ENCODE peak calls at places on chromosomes 5 and 9, in six cellular contexts. N is K562, M is A549, V is GM12878, Z is HepG2, Q is upper lobe of left lung. J is an unnamed sample.

GRCh38 chr5:63928451-63928850 is 33.8 kb downstream of the HTR1A start:
- ATAC-seq in N (no peak), M (no peak), V (no peak), Z (no peak), Q (no peak), J (no peak)

GRCh38 chr9:127931092-127931881 is 710 bp upstream of the PIP5KL1 start:
- ATAC-seq in N (peak), M (peak), V (peak), Z (peak), Q (peak), J (no peak)

GRCh38 chr9:135456436-135457104 is 23.0 kb upstream of the PPP1R26 start:
- ATAC-seq in N (peak), M (no peak), V (no peak), Z (no peak), Q (no peak), J (no peak)

GRCh38 chr5:170552486-170553122 is 48.8 kb downstream of the KCNIP1 start:
- ATAC-seq in N (peak), M (peak), V (no peak), Z (no peak), Q (peak), J (peak)

GRCh38 chr5:107743357-107744000 is 72.7 kb upstream of the EFNA5 start:
- ATAC-seq in N (no peak), M (peak), V (no peak), Z (no peak), Q (no peak), J (no peak)

GRCh38 chr5:51974834-51975233 is 591.6 kb downstream of the ISL1 start:
- ATAC-seq in N (no peak), M (no peak), V (no peak), Z (no peak), Q (no peak), J (no peak)

GRCh38 chr9:94861589-94862241 is 135.2 kb downstream of the AOPEP start:
- ATAC-seq in N (no peak), M (peak), V (no peak), Z (no peak), Q (peak), J (peak)

GRCh38 chr9:108056083-108056804 is 566.7 kb upstream of the KLF4 start:
- ATAC-seq in N (no peak), M (no peak), V (no peak), Z (no peak), Q (no peak), J (no peak)

GRCh38 chr9:132978451-132979087 is at the start of gene GFI1B:
- ATAC-seq in N (peak), M (no peak), V (no peak), Z (peak), Q (peak), J (no peak)

GRCh38 chr9:137825324-137825991 is 52.1 kb upstream of the CACNA1B start:
- ATAC-seq in N (no peak), M (no peak), V (peak), Z (no peak), Q (no peak), J (no peak)

GRCh38 chr9:124632077-124632621 is 125.0 kb upstream of the NR5A1 start:
- ATAC-seq in N (no peak), M (no peak), V (no peak), Z (no peak), Q (no peak), J (no peak)

GRCh38 chr9:135951889-135952663 is 9.1 kb downstream of the UBAC1 start:
- ATAC-seq in N (peak), M (no peak), V (no peak), Z (peak), Q (no peak), J (no peak)

GRCh38 chr9:136474021-136474640 is 8.7 kb downstream of the SEC16A start:
- ATAC-seq in N (no peak), M (no peak), V (no peak), Z (no peak), Q (no peak), J (no peak)

GRCh38 chr5:145965804-145966203 is 29.4 kb downstream of the SH3RF2 start:
- ATAC-seq in N (peak), M (no peak), V (no peak), Z (no peak), Q (no peak), J (no peak)

GRCh38 chr9:108603141-108603540 is 252.6 kb downstream of the ACTL7B start:
- ATAC-seq in N (no peak), M (no peak), V (no peak), Z (no peak), Q (no peak), J (no peak)

GRCh38 chr9:14258840-14259239 is 55.1 kb downstream of the NFIB start:
- ATAC-seq in N (no peak), M (no peak), V (no peak), Z (no peak), Q (no peak), J (no peak)

GRCh38 chr5:72925336-72926010 is 30.4 kb upstream of the FCHO2 start:
- ATAC-seq in N (no peak), M (no peak), V (no peak), Z (peak), Q (peak), J (no peak)

GRCh38 chr5:39009981-39010380 is 64.2 kb downstream of the RICTOR start:
- ATAC-seq in N (no peak), M (no peak), V (no peak), Z (no peak), Q (no peak), J (no peak)

GRCh38 chr5:89313044-89313443 is 430.1 kb upstream of the MEF2C start:
- ATAC-seq in N (no peak), M (no peak), V (peak), Z (no peak), Q (no peak), J (no peak)

GRCh38 chr5:157252741-157253465 is 13.0 kb upstream of the CYFIP2 start:
- ATAC-seq in N (peak), M (peak), V (peak), Z (peak), Q (peak), J (peak)

GRCh38 chr5:122761115-122761514 is 13.8 kb upstream of the SNX2 start:
- ATAC-seq in N (no peak), M (no peak), V (peak), Z (no peak), Q (no peak), J (no peak)

GRCh38 chr5:67621040-67621397 is 424.4 kb upstream of the CD180 start:
- ATAC-seq in N (no peak), M (no peak), V (peak), Z (no peak), Q (no peak), J (no peak)

GRCh38 chr9:21589344-21590056 is 107.4 kb upstream of the IFNE start:
- ATAC-seq in N (no peak), M (peak), V (no peak), Z (no peak), Q (no peak), J (no peak)

GRCh38 chr9:27413507-27414214 is 110.4 kb upstream of the IFNK start:
- ATAC-seq in N (no peak), M (no peak), V (no peak), Z (no peak), Q (no peak), J (peak)

GRCh38 chr9:21730899-21731298 is 71.5 kb upstream of the MTAP start:
- ATAC-seq in N (no peak), M (no peak), V (no peak), Z (no peak), Q (no peak), J (no peak)

GRCh38 chr5:96775050-96775449 is 32.7 kb downstream of the ERAP1 start:
- ATAC-seq in N (no peak), M (no peak), V (no peak), Z (no peak), Q (no peak), J (no peak)

GRCh38 chr9:81822263-81822865 is 105.9 kb upstream of the SPATA31D4 start:
- ATAC-seq in N (no peak), M (no peak), V (no peak), Z (no peak), Q (no peak), J (no peak)

GRCh38 chr5:62289813-62290212 is 16.2 kb upstream of the KIF2A start:
- ATAC-seq in N (no peak), M (no peak), V (peak), Z (no peak), Q (no peak), J (no peak)

GRCh38 chr9:744046-744712 is 97.3 kb upstream of the DMRT1 start:
- ATAC-seq in N (no peak), M (no peak), V (no peak), Z (no peak), Q (no peak), J (no peak)

GRCh38 chr9:746661-747434 is 94.6 kb upstream of the DMRT1 start:
- ATAC-seq in N (no peak), M (no peak), V (no peak), Z (no peak), Q (no peak), J (no peak)

GRCh38 chr9:744790-745456 is 96.6 kb upstream of the DMRT1 start:
- ATAC-seq in N (no peak), M (no peak), V (no peak), Z (peak), Q (peak), J (peak)

GRCh38 chr9:747567-747966 is 93.9 kb upstream of the DMRT1 start:
- ATAC-seq in N (no peak), M (no peak), V (no peak), Z (no peak), Q (no peak), J (no peak)

DNA sequence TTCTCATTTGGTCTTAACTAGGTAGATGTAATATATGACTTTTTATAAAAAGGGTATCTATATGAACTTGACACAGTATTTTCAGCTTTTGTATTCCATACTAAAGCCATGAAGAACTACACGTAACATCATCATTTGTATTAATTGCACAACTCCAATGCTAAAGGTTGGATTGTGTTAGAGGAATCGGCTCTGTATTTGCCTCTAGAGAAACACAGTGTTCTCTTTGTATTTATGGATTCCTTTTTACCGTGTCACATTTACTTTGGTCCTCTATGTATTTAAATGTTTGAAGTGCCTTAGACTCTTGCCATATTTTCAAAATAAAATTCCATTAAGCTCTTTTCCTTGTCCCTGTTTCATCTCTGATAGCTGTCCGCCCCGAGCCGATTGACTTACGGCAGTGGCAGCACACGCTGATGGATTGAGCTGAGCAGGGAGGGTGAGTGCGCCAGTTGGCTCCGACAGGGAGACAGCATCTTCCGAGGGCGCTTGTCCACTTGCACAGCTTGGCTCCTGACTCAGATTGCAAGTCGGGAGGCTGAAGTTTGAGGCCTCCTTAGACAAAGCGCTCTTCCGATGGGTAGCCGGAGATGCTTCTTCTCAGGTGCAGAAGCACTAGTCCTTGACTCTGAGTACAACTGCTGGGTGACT is 95.6 kb upstream of the DMRT1 start:
- ATAC-seq in N (no peak), M (no peak), V (no peak), Z (no peak), Q (no peak), J (peak)
- TF ChIP-seq EP300 in N (no peak), M (no peak), V (no peak), Z (no peak), Q (no peak), J (peak)

GRCh38 chr9:69229367-69229766 is 55.3 kb downstream of the TJP2 start:
- ATAC-seq in N (no peak), M (no peak), V (no peak), Z (no peak), Q (no peak), J (no peak)

GRCh38 chr9:69222953-69223352 is 48.9 kb downstream of the TJP2 start:
- ATAC-seq in N (peak), M (no peak), V (no peak), Z (peak), Q (no peak), J (no peak)

GRCh38 chr9:69221036-69221435 is 47.0 kb downstream of the TJP2 start:
- ATAC-seq in N (no peak), M (no peak), V (no peak), Z (peak), Q (peak), J (no peak)

GRCh38 chr9:69218166-69218565 is 44.1 kb downstream of the TJP2 start:
- ATAC-seq in N (no peak), M (no peak), V (no peak), Z (no peak), Q (no peak), J (no peak)

GRCh38 chr9:69223605-69224004 is 49.5 kb downstream of the TJP2 start:
- ATAC-seq in N (peak), M (peak), V (peak), Z (peak), Q (peak), J (no peak)
- TF ChIP-seq CTCF in N (peak), M (peak), V (peak), Z (peak), Q (peak), J (peak)

GRCh38 chr9:70601000-70601929 is 186.8 kb upstream of the KLF9 start:
- ATAC-seq in N (peak), M (no peak), V (no peak), Z (peak), Q (peak), J (peak)
- TF ChIP-seq EP300 in N (no peak), M (no peak), V (no peak), Z (no peak), Q (peak), J (peak)

DNA sequence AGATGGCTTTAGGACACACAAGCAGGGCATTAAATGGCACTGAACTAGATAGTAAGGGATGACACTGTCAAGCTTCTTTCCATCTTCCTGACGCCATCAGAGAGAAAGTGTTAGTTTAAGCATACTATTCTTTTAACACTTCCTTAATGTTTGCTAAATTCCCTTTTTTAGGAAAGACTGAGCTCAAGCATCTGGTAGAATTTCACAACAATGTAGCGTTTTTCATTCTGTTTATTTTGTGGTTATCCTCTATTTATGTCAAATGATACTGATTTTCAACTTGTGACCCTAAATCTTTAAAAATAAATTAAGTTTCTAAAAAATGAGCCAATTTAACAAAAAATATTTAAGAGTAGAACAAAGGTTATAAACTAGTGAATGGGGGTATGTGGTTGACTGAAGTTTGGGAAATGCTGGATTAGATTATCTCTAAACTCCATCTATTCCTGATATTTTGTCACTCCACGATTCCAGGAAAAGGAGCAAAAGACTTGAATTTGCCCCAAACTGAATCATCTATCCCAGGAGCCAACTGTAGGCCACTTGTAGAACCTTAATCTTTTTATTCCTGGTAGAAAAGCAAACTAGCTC is 147.4 kb upstream of the KLF9 start:
- ATAC-seq in N (no peak), M (no peak), V (no peak), Z (no peak), Q (no peak), J (peak)
- TF ChIP-seq CTCF in N (no peak), M (no peak), V (no peak), Z (no peak), Q (no peak), J (no peak)

DNA sequence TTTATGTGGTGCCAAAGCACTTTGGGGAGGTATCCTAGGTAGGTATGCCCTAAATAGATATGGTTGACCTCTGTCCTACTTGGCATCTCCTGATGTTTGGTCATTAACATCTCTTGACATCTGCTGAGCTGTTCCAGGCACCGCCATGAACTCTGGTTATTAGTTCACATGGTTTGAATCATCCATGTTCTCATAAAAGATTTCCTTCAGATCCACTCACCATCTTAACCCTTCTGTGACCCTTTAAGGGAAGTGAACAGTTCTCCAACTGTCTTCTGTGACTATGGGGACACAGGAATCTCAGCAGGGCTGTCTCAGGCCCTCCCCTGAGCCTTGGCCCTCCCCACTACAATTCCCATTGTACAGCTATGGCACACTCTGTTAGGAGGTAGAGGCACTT is 167.7 kb downstream of the CDH6 start:
- ATAC-seq in N (no peak), M (no peak), V (no peak), Z (no peak), Q (no peak), J (no peak)
- TF ChIP-seq EP300 in N (no peak), M (no peak), V (no peak), Z (no peak), Q (no peak), J (no peak)

GRCh38 chr5:56814963-56815656 is at the start of gene MAP3K1:
- ATAC-seq in N (peak), M (peak), V (peak), Z (peak), Q (peak), J (peak)
- TF ChIP-seq CTCF in N (no peak), M (no peak), V (no peak), Z (peak), Q (no peak), J (no peak)

DNA sequence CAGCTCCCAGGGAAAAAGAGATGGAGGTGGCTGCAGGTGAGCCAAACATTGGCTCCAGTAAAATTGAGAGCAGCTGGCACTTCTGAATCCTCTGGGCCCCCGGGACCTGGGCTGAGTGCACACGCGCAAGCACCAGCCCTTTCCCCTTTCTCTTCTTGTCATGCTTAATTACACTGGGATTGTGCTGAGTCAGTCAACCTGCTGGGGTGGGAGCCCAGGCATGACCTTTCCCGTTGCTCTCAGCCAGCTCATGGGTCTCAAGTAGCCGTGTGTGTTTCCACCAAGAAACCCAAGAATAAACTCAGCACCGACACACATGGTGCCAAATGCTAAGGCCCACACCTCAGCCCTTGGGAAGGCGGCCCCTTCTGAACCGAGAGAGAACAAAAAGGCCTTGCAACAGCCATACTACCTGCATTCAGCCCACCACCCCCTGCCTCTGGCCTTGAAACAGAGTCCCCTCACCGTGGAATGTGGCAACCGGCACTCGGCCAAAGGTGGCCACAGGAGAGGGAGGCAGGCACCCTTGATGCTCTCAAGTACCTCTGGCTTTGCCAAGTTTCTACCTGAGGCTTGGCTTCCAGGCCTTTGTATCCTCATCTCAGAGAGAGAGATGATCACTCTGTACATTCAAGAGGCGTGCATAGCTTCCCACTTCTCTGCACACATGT is 28.1 kb downstream of the SLIT3 start:
- ATAC-seq in N (no peak), M (no peak), V (no peak), Z (no peak), Q (no peak), J (no peak)
- TF ChIP-seq EP300 in N (no peak), M (no peak), V (no peak), Z (no peak), Q (no peak), J (no peak)

J was measured in gastroesophageal sphincter.